ENCODE peak calls at places on chromosomes 4 and X, in eight cellular contexts. T is stimulated activated CD4-positive, alpha-beta T cell treated with anti-CD3 and anti-CD28 coated beads, TNF-alpha, amount 100 ng/mL, for 4 hours; F is left colon; A is cerebellar cortex; E is C1 segment of cervical spinal cord; D is GM12865; Q is NCI-H1092; Y is nephron progenitor cell. M is an unnamed sample.

GRCh38 chrX:39752820-39753219 is 344.9 kb downstream of the BCOR start:
- DNase-seq in E (no peak), D (no peak), T (no peak), Q (peak), F (peak), A (peak), Y (no peak), M (no peak)

GRCh38 chr4:72302981-72303704 is 265.9 kb downstream of the ADAMTS3 start:
- DNase-seq in E (no peak), A (peak), D (peak), Q (peak), T (no peak), Y (peak), F (peak), M (no peak)

GRCh38 chrX:71118985-71119535 is 664 bp downstream of the MED12 start:
- DNase-seq in A (peak), Q (no peak), T (no peak), E (no peak), D (no peak), F (peak), Y (no peak), M (no peak)

GRCh38 chrX:63922221-63922620 is 137.2 kb upstream of the ARHGEF9 start:
- DNase-seq in Q (no peak), A (no peak), F (no peak), D (no peak), T (no peak), Y (no peak), E (no peak), M (no peak)

GRCh38 chr4:119623025-119623424 is 5.6 kb downstream of the PDE5A start:
- DNase-seq in E (no peak), A (no peak), T (no peak), Q (no peak), Y (no peak), F (no peak), D (no peak), M (no peak)

GRCh38 chrX:73851014-73852009 is 288.3 kb downstream of the CHIC1 start:
- DNase-seq in Q (no peak), A (no peak), F (peak), Y (no peak), E (peak), D (peak), T (no peak), M (peak)

GRCh38 chr4:10093801-10094552 is 22.6 kb downstream of the WDR1 start:
- DNase-seq in F (no peak), E (no peak), D (no peak), Y (no peak), Q (no peak), T (no peak), A (no peak), M (no peak)

GRCh38 chrX:122303761-122304160 is 880.3 kb upstream of the GRIA3 start:
- DNase-seq in F (no peak), T (no peak), Y (no peak), D (no peak), E (no peak), Q (no peak), A (no peak), M (no peak)

GRCh38 chrX:26109142-26109541 is 29.0 kb upstream of the MAGEB18 start:
- DNase-seq in Q (no peak), D (no peak), A (no peak), T (no peak), F (no peak), E (no peak), Y (no peak), M (no peak)

GRCh38 chr4:138576684-138577083 is 334.5 kb upstream of the SLC7A11 start:
- DNase-seq in Y (no peak), E (no peak), A (peak), Q (no peak), D (peak), F (no peak), T (no peak), M (no peak)

GRCh38 chr4:56656346-56656643 is 24.8 kb downstream of the HOPX start:
- DNase-seq in A (no peak), D (peak), Y (peak), T (no peak), E (no peak), Q (no peak), F (peak), M (no peak)

GRCh38 chrX:119853449-119853848 is 686 bp upstream of the UPF3B start:
- DNase-seq in F (peak), T (no peak), D (no peak), E (no peak), Q (no peak), Y (peak), A (no peak), M (no peak)

GRCh38 chr4:104395219-104395618 is 99.5 kb downstream of the CXXC4 start:
- DNase-seq in E (no peak), F (no peak), T (no peak), D (no peak), A (no peak), Y (no peak), Q (peak), M (no peak)

GRCh38 chr4:119559044-119559647 is 69.5 kb downstream of the PDE5A start:
- DNase-seq in A (peak), Y (no peak), T (no peak), D (peak), Q (peak), E (no peak), F (no peak), M (no peak)

GRCh38 chr4:3868146-3868840 is 102.1 kb downstream of the ADRA2C start:
- DNase-seq in D (no peak), A (no peak), T (no peak), E (no peak), Y (peak), F (no peak), Q (no peak), M (no peak)